ENCODE peak calls at places on chromosomes 6 and 20, in five cellular contexts. I is A549, H is pancreas, J is ovary, N is IMR-90. Z is an unnamed sample.
A peak's percentile ranks its signal among the peaks of the same experiment; 100 is the strongest.

GRCh38 chr20:46174469-46175126 is 56.5 kb downstream of the CD40 start:
- DNase-seq in I (peak; percentile 75), H (peak; percentile 88), J (peak; percentile 52), N (peak; percentile 22), Z (peak; percentile 42)

GRCh38 chr6:70210462-70210861 is 92.4 kb downstream of the COL9A1 start:
- DNase-seq in I (peak; percentile 16), H (no peak), J (no peak), N (no peak), Z (peak; percentile 2)

GRCh38 chr20:41018153-41018552 is 10.5 kb upstream of the TOP1 start:
- DNase-seq in I (no peak), H (no peak), J (no peak), N (peak; percentile 34), Z (no peak)

GRCh38 chr6:160378218-160378617 is 30.0 kb downstream of the SLC22A3 start:
- DNase-seq in I (no peak), H (no peak), J (no peak), N (no peak), Z (no peak)

GRCh38 chr20:57622201-57622570 is 2.0 kb upstream of the ZBP1 start:
- DNase-seq in I (no peak), H (no peak), J (no peak), N (no peak), Z (no peak)

GRCh38 chr20:32112862-32113261 is 3.3 kb downstream of the TM9SF4 start:
- DNase-seq in I (no peak), H (no peak), J (no peak), N (no peak), Z (no peak)

GRCh38 chr6:149392535-149392934 is 7.5 kb upstream of the SUMO4 start:
- DNase-seq in I (no peak), H (no peak), J (no peak), N (no peak), Z (no peak)

GRCh38 chr6:12419626-12420272 is 129.6 kb downstream of the EDN1 start:
- DNase-seq in I (peak; percentile 48), H (no peak), J (no peak), N (peak; percentile 20), Z (no peak)

GRCh38 chr6:29294499-29294914 is 7.0 kb upstream of the OR14J1 start:
- DNase-seq in I (no peak), H (no peak), J (no peak), N (no peak), Z (no peak)

GRCh38 chr20:51019598-51020592 is 3.0 kb downstream of the KCNG1 start:
- DNase-seq in I (no peak), H (no peak), J (no peak), N (no peak), Z (no peak)

GRCh38 chr20:49630396-49630951 is 62.5 kb upstream of the PTGIS start:
- DNase-seq in I (no peak), H (no peak), J (no peak), N (no peak), Z (no peak)

GRCh38 chr6:105519954-105520353 is 117.1 kb upstream of the PREP start:
- DNase-seq in I (peak; percentile 87), H (no peak), J (no peak), N (no peak), Z (peak; percentile 28)

GRCh38 chr6:141133836-141134235 is 998.9 kb upstream of the GJE1 start:
- DNase-seq in I (no peak), H (peak; percentile 33), J (no peak), N (no peak), Z (no peak)

GRCh38 chr20:2879148-2879547 is 5.9 kb downstream of the PTPRA start:
- DNase-seq in I (no peak), H (no peak), J (no peak), N (peak; percentile 93), Z (peak; percentile 92)

GRCh38 chr20:50001784-50002311 is 19.1 kb downstream of the SNAI1 start:
- DNase-seq in I (no peak), H (no peak), J (no peak), N (no peak), Z (no peak)

GRCh38 chr20:44888226-44889103 is 3.0 kb downstream of the YWHAB start:
- DNase-seq in I (peak; percentile 18), H (no peak), J (no peak), N (no peak), Z (peak; percentile 35)

GRCh38 chr6:32244946-32245398 is 21.1 kb upstream of the NOTCH4 start:
- DNase-seq in I (peak; percentile 44), H (peak; percentile 74), J (peak; percentile 88), N (peak; percentile 63), Z (peak; percentile 70)

GRCh38 chr6:139449611-139450000 is 75.2 kb upstream of the CITED2 start:
- DNase-seq in I (no peak), H (no peak), J (no peak), N (peak; percentile 55), Z (peak; percentile 36)

GRCh38 chr6:53546256-53546655 is 1.4 kb upstream of the GCLC start:
- DNase-seq in I (no peak), H (no peak), J (no peak), N (peak; percentile 84), Z (peak; percentile 50)

GRCh38 chr20:36101201-36101600 is 53.3 kb upstream of the EPB41L1 start:
- DNase-seq in I (no peak), H (peak; percentile 80), J (no peak), N (no peak), Z (no peak)

GRCh38 chr6:52420668-52421358 is 671 bp downstream of the EFHC1 start:
- DNase-seq in I (peak; percentile 67), H (no peak), J (no peak), N (peak; percentile 33), Z (no peak)

GRCh38 chr6:137581019-137581707 is 87.0 kb upstream of the OLIG3 start:
- DNase-seq in I (no peak), H (no peak), J (no peak), N (no peak), Z (no peak)

GRCh38 chr6:70371454-70372105 is 41.7 kb upstream of the FAM135A start:
- DNase-seq in I (peak; percentile 72), H (no peak), J (no peak), N (peak; percentile 87), Z (peak; percentile 68)

GRCh38 chr20:6882911-6883310 is 115.4 kb downstream of the BMP2 start:
- DNase-seq in I (no peak), H (no peak), J (no peak), N (no peak), Z (peak; percentile 75)

GRCh38 chr6:159844737-159845645 is 44.9 kb downstream of the PNLDC1 start:
- DNase-seq in I (no peak), H (peak; percentile 47), J (no peak), N (no peak), Z (no peak)

GRCh38 chr20:1263853-1264252 is 2.2 kb upstream of the SNPH start:
- DNase-seq in I (no peak), H (no peak), J (no peak), N (peak; percentile 60), Z (peak; percentile 52)

GRCh38 chr20:1264727-1265126 is 1.4 kb upstream of the SNPH start:
- DNase-seq in I (no peak), H (no peak), J (no peak), N (no peak), Z (no peak)

GRCh38 chr20:1266167-1266973 is at the start of gene SNPH:
- DNase-seq in I (peak; percentile 82), H (peak; percentile 83), J (peak; percentile 66), N (peak; percentile 76), Z (peak; percentile 70)

GRCh38 chr20:1265916-1266166 is 253 bp upstream of the SNPH start:
- DNase-seq in I (no peak), H (no peak), J (no peak), N (no peak), Z (no peak)

DNA sequence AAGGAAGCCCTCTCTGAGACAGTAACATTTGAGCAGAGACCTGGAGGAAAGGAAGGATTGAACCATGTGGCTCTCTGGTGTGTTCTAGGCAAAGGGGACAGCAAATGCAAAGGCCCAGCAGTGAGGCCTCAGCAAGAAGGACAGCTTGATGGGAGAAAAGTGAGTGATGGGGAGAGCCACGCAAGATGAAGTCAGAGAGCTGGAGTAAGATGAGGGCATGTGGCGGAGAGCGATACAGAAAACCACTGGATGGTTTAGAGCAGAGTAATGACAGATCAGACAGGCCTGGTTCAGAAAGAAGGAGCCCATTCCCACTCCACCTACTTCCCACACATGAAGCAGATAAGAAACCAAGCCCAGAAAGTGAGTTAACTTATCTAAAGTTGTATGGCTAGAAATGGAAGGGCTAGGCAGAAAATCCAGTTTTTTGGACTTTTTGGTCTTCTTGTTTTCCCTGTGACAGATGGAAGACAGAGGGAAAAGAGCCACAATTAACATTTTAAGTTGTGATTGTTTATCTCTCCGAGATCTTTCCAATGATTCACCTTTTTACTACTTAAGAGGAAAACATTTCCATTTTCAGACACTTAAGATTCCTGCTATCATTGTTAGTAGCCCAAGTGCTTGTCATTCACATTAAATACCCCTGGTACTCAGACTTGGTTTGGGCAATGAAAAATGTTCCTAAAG is 723 bp upstream of the SNPH start:
- DNase-seq in I (no peak), H (no peak), J (no peak), N (no peak), Z (no peak)
- H3K4me3 ChIP-seq in I (peak overlapping the region; percentile 89), H (no peak overlapping the region), J (peak overlapping the region; percentile 59), N (peak overlapping the region; percentile 81), Z (peak overlapping the region; percentile 62)

DNA sequence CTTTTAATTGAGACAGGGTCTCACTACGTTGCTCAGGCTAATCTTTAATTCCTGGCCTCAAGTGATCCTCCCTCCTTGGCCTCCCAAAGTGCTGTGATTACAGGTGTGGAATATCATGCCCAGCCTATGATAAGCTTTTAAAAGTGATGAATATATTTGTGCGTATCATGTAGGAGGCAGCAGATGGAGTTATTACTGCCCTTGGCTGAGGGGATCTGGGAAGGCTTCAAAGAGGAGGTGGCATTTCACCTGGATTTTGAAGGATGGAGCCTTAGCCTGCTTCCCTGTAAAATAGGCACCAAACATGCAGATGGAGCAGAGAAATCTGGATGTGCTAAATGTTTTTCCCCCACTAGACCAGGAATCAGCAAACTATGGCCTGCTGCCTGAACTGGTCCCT is 10.1 kb downstream of the PIM1 start:
- DNase-seq in I (no peak), H (no peak), J (no peak), N (no peak), Z (no peak)
- TF ChIP-seq CTCF in I (no peak), H (no peak), J (no peak), N (no peak), Z (no peak)

DNA sequence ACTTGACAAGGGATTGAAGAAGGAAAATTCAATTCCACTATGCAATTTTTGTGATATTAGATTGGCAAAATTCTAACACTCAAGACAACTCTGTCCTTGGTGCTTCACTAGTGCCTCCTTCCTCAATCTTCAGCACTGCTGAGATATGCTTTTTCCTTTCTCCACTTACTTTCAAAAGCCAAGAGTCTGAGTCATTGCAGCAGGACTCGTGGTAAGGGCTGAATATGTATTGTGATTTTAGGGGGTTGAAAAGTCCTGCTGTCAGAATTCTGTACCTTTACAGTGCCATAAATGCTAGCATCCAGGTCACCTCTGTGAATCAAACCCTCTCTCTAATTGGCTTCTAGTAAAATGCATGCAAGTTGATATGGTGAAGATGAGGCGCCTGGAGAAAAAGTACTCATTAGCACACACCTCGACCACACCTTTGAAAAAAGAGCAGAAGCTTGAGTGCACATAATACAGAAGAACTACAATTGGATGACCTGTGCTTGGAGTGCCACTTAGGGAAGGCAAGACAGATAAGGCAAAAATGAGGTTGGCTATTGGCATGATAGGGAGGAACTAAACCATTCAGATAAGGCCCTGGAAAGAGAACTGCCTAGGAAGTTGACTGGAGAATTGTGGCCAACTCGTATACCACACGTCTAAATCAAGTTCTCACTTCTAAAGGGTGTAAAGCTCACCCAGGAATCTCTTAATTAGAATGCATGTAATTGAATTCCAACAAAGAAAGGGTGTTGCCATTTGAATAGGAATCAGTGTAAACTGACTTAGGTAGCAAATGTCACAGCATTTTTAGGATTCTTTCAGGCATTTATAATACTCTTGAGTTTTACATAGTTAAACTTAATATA is 43.6 kb upstream of the FAM83B start:
- DNase-seq in I (no peak), H (no peak), J (no peak), N (peak; percentile 83), Z (peak; percentile 43)
- H3K4me3 ChIP-seq in I (no peak overlapping the region), H (no peak overlapping the region), J (no peak overlapping the region), N (no peak overlapping the region), Z (no peak overlapping the region)

GRCh38 chr6:152314483-152314832 is 322.7 kb downstream of the SYNE1 start:
- DNase-seq in I (no peak), H (no peak), J (no peak), N (no peak), Z (no peak)
- TF ChIP-seq CTCF in I (no peak), H (no peak), J (no peak), N (no peak), Z (no peak)

Z was measured in AG10803.